ENCODE peak calls at places on chromosome 5, in six cellular contexts. B is HCT116, R is H9, P is MM.1S, L is endodermal cell, O is IMR-90. F is an unnamed sample.

GRCh38 chr5:74625742-74626241 is 14.7 kb downstream of the ENC1 start:
- DNase-seq in B (no peak), R (peak), P (no peak), L (peak), O (no peak), F (peak)

GRCh38 chr5:172102913-172103629 is 85.0 kb downstream of the STK10 start:
- DNase-seq in B (peak), R (peak), P (no peak), L (peak), O (peak), F (peak)

GRCh38 chr5:180034564-180034963 is 37.0 kb downstream of the RNF130 start:
- DNase-seq in B (no peak), R (no peak), P (no peak), L (no peak), O (peak), F (peak)

GRCh38 chr5:72511371-72512178 is 4.4 kb upstream of the ZNF366 start:
- DNase-seq in B (no peak), R (no peak), P (no peak), L (no peak), O (peak), F (no peak)

GRCh38 chr5:134184155-134185135 is 7.7 kb upstream of the SKP1 start:
- DNase-seq in B (peak), R (peak), P (peak), L (peak), O (peak), F (peak)

GRCh38 chr5:13910227-13910626 is 34.3 kb downstream of the DNAH5 start:
- DNase-seq in B (no peak), R (no peak), P (no peak), L (no peak), O (no peak), F (no peak)

GRCh38 chr5:107389130-107389553 is 281.6 kb downstream of the EFNA5 start:
- DNase-seq in B (no peak), R (no peak), P (peak), L (no peak), O (peak), F (peak)

GRCh38 chr5:106171708-106172107 is 1499.0 kb downstream of the EFNA5 start:
- DNase-seq in B (no peak), R (no peak), P (no peak), L (no peak), O (peak), F (peak)

GRCh38 chr5:157864067-157864466 is 5.1 kb upstream of the CLINT1 start:
- DNase-seq in B (no peak), R (peak), P (no peak), L (peak), O (no peak), F (no peak)

GRCh38 chr5:139847790-139848507 is 52.3 kb downstream of the PSD2 start:
- DNase-seq in B (no peak), R (peak), P (peak), L (peak), O (no peak), F (no peak)

GRCh38 chr5:545641-546375 is 21.6 kb upstream of the SLC9A3 start:
- DNase-seq in B (no peak), R (no peak), P (no peak), L (no peak), O (no peak), F (no peak)

GRCh38 chr5:17219006-17219422 is 1.6 kb downstream of the BASP1 start:
- DNase-seq in B (no peak), R (peak), P (no peak), L (peak), O (no peak), F (peak)

GRCh38 chr5:161966544-161966943 is 101.0 kb upstream of the GABRG2 start:
- DNase-seq in B (no peak), R (no peak), P (peak), L (no peak), O (no peak), F (no peak)

GRCh38 chr5:76690704-76691469 is 25.0 kb upstream of the F2R start:
- DNase-seq in B (no peak), R (no peak), P (no peak), L (no peak), O (peak), F (peak)

GRCh38 chr5:401216-402034 is 41.6 kb upstream of the EXOC3 start:
- DNase-seq in B (no peak), R (peak), P (no peak), L (peak), O (no peak), F (no peak)

DNA sequence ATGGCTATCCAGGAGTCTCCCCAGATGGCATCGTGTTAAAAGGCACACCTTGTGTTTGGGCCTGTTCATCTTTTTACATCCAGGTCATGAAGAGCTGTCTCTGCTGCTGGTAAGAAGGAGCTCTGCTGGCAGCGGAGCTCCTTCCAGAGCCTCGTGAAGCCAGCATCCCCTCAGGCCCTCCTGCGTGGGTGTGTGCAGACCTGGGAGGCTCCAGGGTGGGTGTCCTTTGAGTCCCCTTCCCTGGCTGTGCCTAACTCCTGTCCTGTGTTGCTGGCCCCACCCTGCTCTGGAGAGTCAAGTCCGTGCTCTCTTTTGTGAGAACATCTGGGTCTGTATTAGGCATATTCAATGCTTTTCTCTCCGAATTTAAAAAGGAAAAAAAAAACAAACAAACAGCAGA is 149.6 kb upstream of the IRX2 start:
- DNase-seq in B (no peak), R (no peak), P (no peak), L (no peak), O (no peak), F (no peak)
- H3K27ac ChIP-seq in B (no peak), R (no peak), P (no peak), L (no peak), O (no peak), F (no peak)

GRCh38 chr5:35246411-35246810 is 16.1 kb upstream of the PRLR start:
- DNase-seq in B (no peak), R (no peak), P (no peak), L (no peak), O (no peak), F (no peak)
- H3K9ac ChIP-seq in B (no peak), R (no peak), P (no peak), L (no peak), O (no peak), F (no peak)

DNA sequence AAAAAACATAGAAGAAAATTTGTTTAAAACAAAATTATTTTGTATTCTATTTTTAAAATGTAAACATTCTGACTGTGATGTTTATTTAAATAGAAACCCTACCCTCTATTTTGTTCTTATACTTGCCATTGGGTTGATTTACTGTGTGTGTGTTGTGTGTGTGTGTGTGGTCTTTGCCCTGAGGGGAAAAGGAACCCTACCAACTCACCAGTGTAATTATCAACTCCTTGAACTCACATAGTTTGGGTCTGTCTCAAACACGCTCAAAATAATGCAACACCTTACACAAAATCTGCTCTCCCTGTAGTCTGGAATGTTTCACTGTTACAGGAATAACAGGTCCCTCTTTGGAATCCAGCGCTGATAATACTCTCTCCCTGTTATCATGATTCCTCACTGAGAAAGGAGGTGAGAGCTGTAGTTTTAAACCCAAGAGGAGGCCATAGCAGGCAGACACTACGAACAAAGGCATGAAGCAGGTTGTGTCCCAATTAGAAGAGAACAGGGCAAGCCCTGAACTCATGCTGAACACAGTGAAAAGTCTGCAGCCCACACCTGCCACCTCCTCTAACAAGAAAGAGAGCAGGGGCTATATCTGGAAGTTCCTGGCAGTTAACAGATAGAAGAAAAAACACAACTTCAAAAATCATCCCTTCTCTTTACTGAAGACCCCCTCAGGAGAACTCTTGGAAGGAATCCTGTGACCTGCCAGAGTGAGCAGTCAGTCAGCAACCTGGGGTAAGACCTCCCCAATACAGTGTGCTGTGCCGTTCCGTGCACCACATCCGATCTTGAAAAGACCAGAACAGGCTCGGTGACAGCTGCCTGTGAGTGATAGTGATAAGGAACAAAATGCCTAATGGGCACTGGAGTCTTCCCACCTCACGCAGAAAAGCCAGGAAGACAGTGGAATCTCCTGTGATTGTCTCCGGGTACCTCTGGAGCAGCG is 608.1 kb upstream of the ADAMTS16 start:
- DNase-seq in B (no peak), R (no peak), P (no peak), L (no peak), O (no peak), F (no peak)
- H3K27ac ChIP-seq in B (no peak), R (no peak), P (no peak), L (no peak), O (no peak), F (no peak)

DNA sequence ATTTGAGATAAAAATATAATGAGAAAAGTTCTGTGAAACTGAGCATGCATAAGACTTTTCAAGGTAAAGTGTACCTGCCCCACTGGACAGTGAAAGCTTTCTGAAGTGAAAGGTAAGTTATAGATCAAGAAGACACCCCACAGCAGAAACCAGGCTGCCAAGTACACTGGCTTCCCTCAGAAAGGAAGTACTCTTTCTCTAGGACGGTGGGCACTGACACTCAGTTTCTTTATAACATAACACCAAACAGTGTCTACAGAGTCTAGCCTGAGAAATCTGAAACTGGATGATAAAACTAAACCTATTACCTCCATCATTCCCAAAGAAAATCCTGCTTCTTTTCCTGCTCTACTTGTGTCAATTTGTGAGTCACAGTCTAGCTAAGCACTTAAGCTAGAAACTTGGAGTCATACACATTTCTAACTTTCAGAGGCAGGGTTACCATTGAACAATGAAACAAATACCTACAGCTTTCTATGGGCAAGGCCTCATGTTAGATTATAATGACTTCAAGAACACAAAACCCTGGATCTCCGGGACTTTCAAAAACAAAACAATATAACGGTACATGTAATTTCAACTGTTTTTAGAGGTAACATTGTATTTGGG is 136.7 kb downstream of the CPLANE1 start:
- DNase-seq in B (no peak), R (no peak), P (peak), L (no peak), O (peak), F (peak)
- H3K9ac ChIP-seq in B (no peak), R (no peak), P (no peak), L (no peak), O (no peak), F (no peak)

GRCh38 chr5:135458356-135458755 is 6.2 kb upstream of the TIFAB start:
- DNase-seq in B (no peak), R (no peak), P (no peak), L (no peak), O (no peak), F (no peak)
- H3K27ac ChIP-seq in B (no peak), R (no peak), P (no peak), L (no peak), O (no peak), F (no peak)

GRCh38 chr5:173283318-173284288 is 44.6 kb downstream of the STC2 start:
- DNase-seq in B (peak), R (peak), P (peak), L (peak), O (peak), F (peak)
- H3K9ac ChIP-seq in B (no peak), R (no peak), P (peak), L (no peak), O (no peak), F (no peak)

GRCh38 chr5:57592236-57592635 is 109.6 kb upstream of the ACTBL2 start:
- DNase-seq in B (no peak), R (no peak), P (no peak), L (no peak), O (peak), F (no peak)

GRCh38 chr5:57581772-57582171 is 99.2 kb upstream of the ACTBL2 start:
- DNase-seq in B (no peak), R (no peak), P (no peak), L (no peak), O (no peak), F (peak)

GRCh38 chr5:57581222-57581621 is 98.6 kb upstream of the ACTBL2 start:
- DNase-seq in B (no peak), R (no peak), P (no peak), L (no peak), O (no peak), F (no peak)

GRCh38 chr5:57582578-57583070 is 100.0 kb upstream of the ACTBL2 start:
- DNase-seq in B (no peak), R (no peak), P (no peak), L (no peak), O (no peak), F (no peak)

GRCh38 chr5:57586649-57587048 is 104.0 kb upstream of the ACTBL2 start:
- DNase-seq in B (no peak), R (no peak), P (no peak), L (no peak), O (no peak), F (no peak)
- H3K27ac ChIP-seq in B (no peak), R (no peak), P (no peak), L (no peak), O (no peak), F (no peak)

DNA sequence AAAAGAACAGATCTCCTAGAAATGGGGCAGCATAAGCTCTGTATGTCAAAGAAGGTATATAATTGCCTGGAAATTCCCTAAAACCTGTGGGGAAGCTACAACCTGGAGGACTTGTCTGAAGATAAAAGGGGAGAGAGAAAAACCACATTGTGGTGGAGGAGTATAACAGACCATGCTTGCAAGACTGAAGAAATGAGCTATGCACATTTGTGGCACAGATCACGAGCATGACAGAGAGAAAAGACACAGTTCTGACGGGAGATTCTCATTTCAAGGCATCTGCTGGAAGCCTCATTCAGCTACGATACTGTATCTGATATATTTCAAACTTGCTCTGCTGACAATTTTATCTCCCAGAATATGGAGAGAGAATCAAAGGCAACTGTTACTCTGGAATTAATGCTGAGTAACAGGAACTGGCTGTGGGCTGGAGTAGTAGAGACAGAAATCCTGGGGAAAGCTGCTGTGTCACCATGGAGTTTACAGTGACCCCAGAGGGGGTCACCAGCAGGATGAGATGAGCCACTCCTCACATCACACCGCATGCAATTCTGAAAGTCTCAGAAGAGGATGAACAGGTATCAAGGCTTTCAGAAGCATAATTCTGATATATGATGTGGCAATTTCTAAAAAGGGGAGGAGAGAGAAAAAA is 528.7 kb downstream of the IRX1 start:
- DNase-seq in B (no peak), R (no peak), P (no peak), L (no peak), O (no peak), F (no peak)
- H3K9ac ChIP-seq in B (no peak), R (no peak), P (no peak), L (no peak), O (no peak), F (no peak)

GRCh38 chr5:159010611-159011497 is 88.9 kb downstream of the EBF1 start:
- DNase-seq in B (no peak), R (no peak), P (peak), L (peak), O (no peak), F (no peak)
- H3K27ac ChIP-seq in B (no peak), R (no peak), P (no peak), L (peak), O (no peak), F (peak)